ENCODE peak calls at places on chromosomes 12 and 14, in seven cellular contexts. O, J, T, A, E, D and X are unnamed samples. For H3K9me2, the result is how much of the 10 kb centered on the place peaks cover.

GRCh38 chr12:105425263-105426174 is 95.0 kb downstream of the C12orf75 start:
- DNase-seq in T (no peak), D (no peak), E (no peak), A (no peak), O (no peak), J (no peak), X (peak)

GRCh38 chr14:71377099-71377498 is 469.8 kb downstream of the PCNX1 start:
- DNase-seq in E (no peak), J (no peak), O (no peak), A (no peak), T (no peak), D (no peak), X (no peak)

GRCh38 chr12:125540580-125541204 is 475.5 kb downstream of the AACS start:
- DNase-seq in O (peak), J (no peak), E (no peak), D (peak), A (no peak), T (no peak), X (no peak)

GRCh38 chr14:26709019-26709418 is 111.2 kb upstream of the NOVA1 start:
- DNase-seq in J (no peak), T (no peak), O (no peak), E (peak), A (no peak), D (no peak), X (no peak)

GRCh38 chr14:91143862-91144261 is 30.0 kb downstream of the DGLUCY start:
- DNase-seq in J (no peak), E (no peak), O (no peak), D (no peak), A (no peak), T (no peak), X (no peak)

GRCh38 chr14:63647696-63648410 is 6.2 kb upstream of the WDR89 start:
- DNase-seq in A (no peak), E (no peak), D (no peak), T (no peak), O (no peak), J (no peak), X (peak)

GRCh38 chr12:69475237-69475984 is 5.2 kb downstream of the FRS2 start:
- DNase-seq in D (no peak), J (no peak), O (no peak), T (peak), E (peak), A (peak), X (no peak)

GRCh38 chr14:34843011-34843554 is 32.1 kb downstream of the BAZ1A start:
- DNase-seq in T (peak), E (peak), A (no peak), O (no peak), D (no peak), J (no peak), X (no peak)

GRCh38 chr14:58272589-58273372 is 25.6 kb upstream of the ARID4A start:
- DNase-seq in E (peak), D (no peak), A (peak), J (no peak), T (no peak), O (peak), X (peak)

GRCh38 chr12:3049596-3050314 is 27.4 kb upstream of the TSPAN9 start:
- DNase-seq in E (no peak), D (no peak), O (peak), J (no peak), T (no peak), A (no peak), X (peak)

GRCh38 chr14:75800792-75801191 is 139.7 kb downstream of the TTLL5 start:
- DNase-seq in E (no peak), D (no peak), A (no peak), T (no peak), O (no peak), J (no peak), X (no peak)

GRCh38 chr12:45284096-45284901 is 68.4 kb downstream of the ANO6 start:
- DNase-seq in E (peak), D (no peak), J (no peak), T (no peak), O (no peak), A (peak), X (no peak)

GRCh38 chr12:11856971-11857370 is 207.5 kb downstream of the ETV6 start:
- DNase-seq in O (no peak), A (no peak), T (no peak), E (no peak), D (no peak), J (no peak), X (no peak)

GRCh38 chr14:57049848-57050247 is 218.9 kb downstream of the EXOC5 start:
- DNase-seq in O (no peak), D (no peak), T (no peak), A (no peak), J (no peak), E (no peak), X (no peak)

GRCh38 chr14:93007225-93007997 is 84.5 kb downstream of the CHGA start:
- DNase-seq in A (no peak), E (peak), O (peak), D (no peak), T (no peak), J (no peak), X (no peak)

GRCh38 chr14:104217486-104218360 is 79.3 kb downstream of the KIF26A start:
- DNase-seq in E (no peak), A (no peak), D (no peak), O (no peak), T (no peak), J (no peak), X (peak)

GRCh38 chr12:123232472-123232806 is 502 bp downstream of the MPHOSPH9 start:
- DNase-seq in O (no peak), J (peak), A (no peak), T (no peak), D (no peak), E (peak), X (no peak)

GRCh38 chr12:40375076-40375475 is 150.3 kb downstream of the LRRK2 start:
- DNase-seq in J (peak), E (peak), A (no peak), D (no peak), O (peak), T (no peak), X (peak)

GRCh38 chr14:83294941-83295340 is 1761.3 kb upstream of the SEL1L start:
- DNase-seq in E (peak), J (no peak), T (no peak), A (no peak), D (no peak), O (no peak), X (no peak)

GRCh38 chr12:96294831-96295230 is 100.7 kb downstream of the ELK3 start:
- DNase-seq in E (no peak), O (no peak), J (no peak), A (no peak), D (peak), T (no peak), X (no peak)

GRCh38 chr12:96289067-96289466 is 94.9 kb downstream of the ELK3 start:
- DNase-seq in D (no peak), O (no peak), T (no peak), A (no peak), E (no peak), J (no peak), X (no peak)

GRCh38 chr12:96295532-96296160 is 101.5 kb downstream of the ELK3 start:
- DNase-seq in J (no peak), E (no peak), O (peak), A (no peak), T (no peak), D (no peak), X (no peak)

GRCh38 chr12:96297504-96297903 is 102.7 kb downstream of the CDK17 start:
- DNase-seq in O (no peak), T (no peak), D (peak), J (no peak), E (no peak), A (no peak), X (no peak)

DNA sequence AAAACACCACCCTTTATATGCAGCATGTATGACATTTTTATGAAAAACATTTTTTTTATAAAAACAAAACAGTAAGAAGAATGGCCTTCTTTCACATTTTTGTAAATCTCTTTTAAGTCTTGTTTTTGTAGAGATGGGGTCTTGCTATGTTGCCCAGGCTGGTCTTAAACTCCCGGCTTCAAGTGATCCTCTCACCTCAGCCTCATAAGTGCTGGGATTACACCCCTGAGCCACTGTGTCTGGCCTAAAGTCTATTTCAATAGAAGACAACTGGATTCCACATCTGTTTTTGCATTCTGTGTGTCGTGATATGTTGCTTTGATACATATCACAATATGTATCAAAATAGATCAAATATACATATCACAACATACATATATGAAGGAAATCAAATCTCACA is 98.9 kb downstream of the ELK3 start:
- DNase-seq in D (no peak), O (no peak), T (no peak), A (no peak), E (no peak), J (no peak), X (no peak)
- H3K9me2 ChIP-seq in D (under half), O (under half), T (under half), A (under half), E (under half), J (under half), X (under half)

GRCh38 chr12:53728206-53728605 is 954 bp upstream of the CALCOCO1 start:
- DNase-seq in E (no peak), A (no peak), O (no peak), T (no peak), J (no peak), D (no peak), X (no peak)
- H3K4me3 ChIP-seq in E (peak), A (no peak), O (peak), T (peak), J (peak), D (peak), X (peak)

GRCh38 chr12:108115746-108116125 is 13.4 kb upstream of the WSCD2 start:
- DNase-seq in E (no peak), T (no peak), A (no peak), D (no peak), J (no peak), O (no peak), X (no peak)

GRCh38 chr12:108109954-108110353 is 19.1 kb upstream of the WSCD2 start:
- DNase-seq in J (no peak), A (no peak), E (no peak), T (no peak), D (no peak), O (no peak), X (no peak)

GRCh38 chr12:108110844-108111243 is 18.2 kb upstream of the WSCD2 start:
- DNase-seq in T (no peak), A (no peak), J (no peak), O (no peak), E (no peak), D (no peak), X (no peak)

GRCh38 chr12:108115123-108115745 is 13.9 kb upstream of the WSCD2 start:
- DNase-seq in E (no peak), O (no peak), D (no peak), T (peak), J (no peak), A (no peak), X (no peak)

GRCh38 chr12:108112815-108113556 is 16.1 kb upstream of the WSCD2 start:
- DNase-seq in A (peak), E (no peak), D (no peak), J (no peak), O (no peak), T (peak), X (no peak)
- H3K27ac ChIP-seq in A (no peak), E (no peak), D (no peak), J (no peak), O (no peak), T (no peak), X (no peak)

GRCh38 chr14:98458702-98459101 is 813.3 kb downstream of the BCL11B start:
- DNase-seq in J (no peak), O (no peak), A (no peak), D (no peak), T (no peak), E (no peak), X (no peak)
- H3K9me2 ChIP-seq in J (under half), O (under half), A (under half), D (under half), T (under half), E (under half), X (under half)